ENCODE peak calls at places on chromosomes 5 and 9, in seven cellular contexts. One of them, this sample, is unnamed.

GRCh38 chr9:134698111-134698510 is 56.5 kb downstream of the COL5A1 start:
- DNase-seq in T-helper 1 cell: no peak
- DNase-seq in EL: no peak
- DNase-seq in colonic mucosa: no peak
- DNase-seq in gastrocnemius medialis: no peak
- DNase-seq in hypothalamus: no peak
- DNase-seq in NCI-H345: no peak
- DNase-seq in this sample: no peak

GRCh38 chr9:121929893-121930875 is 162.9 kb downstream of the TTLL11 start:
- DNase-seq in colonic mucosa: no peak
- DNase-seq in EL: peak
- DNase-seq in gastrocnemius medialis: no peak
- DNase-seq in NCI-H345: no peak
- DNase-seq in hypothalamus: no peak
- DNase-seq in T-helper 1 cell: no peak
- DNase-seq in this sample: no peak

GRCh38 chr5:143030349-143030748 is 260.2 kb downstream of the ARHGAP26 start:
- DNase-seq in EL: no peak
- DNase-seq in gastrocnemius medialis: no peak
- DNase-seq in colonic mucosa: no peak
- DNase-seq in hypothalamus: no peak
- DNase-seq in NCI-H345: no peak
- DNase-seq in T-helper 1 cell: no peak
- DNase-seq in this sample: no peak

GRCh38 chr9:116806075-116806474 is 119.0 kb downstream of the TRIM32 start:
- DNase-seq in NCI-H345: no peak
- DNase-seq in gastrocnemius medialis: no peak
- DNase-seq in T-helper 1 cell: no peak
- DNase-seq in colonic mucosa: no peak
- DNase-seq in hypothalamus: no peak
- DNase-seq in EL: peak
- DNase-seq in this sample: no peak

GRCh38 chr5:175246242-175246891 is 197.6 kb downstream of the DRD1 start:
- DNase-seq in EL: peak
- DNase-seq in T-helper 1 cell: no peak
- DNase-seq in gastrocnemius medialis: no peak
- DNase-seq in NCI-H345: no peak
- DNase-seq in colonic mucosa: peak
- DNase-seq in hypothalamus: no peak
- DNase-seq in this sample: no peak

GRCh38 chr9:114307323-114308250 is 15.3 kb upstream of the ORM1 start:
- DNase-seq in colonic mucosa: peak
- DNase-seq in EL: no peak
- DNase-seq in hypothalamus: no peak
- DNase-seq in NCI-H345: no peak
- DNase-seq in gastrocnemius medialis: no peak
- DNase-seq in T-helper 1 cell: no peak
- DNase-seq in this sample: no peak

GRCh38 chr5:25119654-25120053 is 474.9 kb upstream of the CDH10 start:
- DNase-seq in hypothalamus: no peak
- DNase-seq in colonic mucosa: no peak
- DNase-seq in NCI-H345: no peak
- DNase-seq in T-helper 1 cell: no peak
- DNase-seq in gastrocnemius medialis: no peak
- DNase-seq in EL: no peak
- DNase-seq in this sample: no peak

GRCh38 chr5:124453221-124454032 is 293.0 kb downstream of the ZNF608 start:
- DNase-seq in hypothalamus: no peak
- DNase-seq in gastrocnemius medialis: no peak
- DNase-seq in T-helper 1 cell: no peak
- DNase-seq in NCI-H345: no peak
- DNase-seq in EL: peak
- DNase-seq in colonic mucosa: no peak
- DNase-seq in this sample: no peak

GRCh38 chr5:165809914-165810313 is 2304.5 kb downstream of the MAT2B start:
- DNase-seq in hypothalamus: no peak
- DNase-seq in colonic mucosa: no peak
- DNase-seq in EL: no peak
- DNase-seq in NCI-H345: no peak
- DNase-seq in T-helper 1 cell: no peak
- DNase-seq in gastrocnemius medialis: no peak
- DNase-seq in this sample: no peak

GRCh38 chr5:31880460-31880859 is 241.5 kb downstream of the PDZD2 start:
- DNase-seq in gastrocnemius medialis: no peak
- DNase-seq in hypothalamus: no peak
- DNase-seq in NCI-H345: no peak
- DNase-seq in EL: no peak
- DNase-seq in T-helper 1 cell: no peak
- DNase-seq in colonic mucosa: no peak
- DNase-seq in this sample: no peak

GRCh38 chr5:10377081-10377480 is 23.6 kb downstream of the MARCHF6 start:
- DNase-seq in EL: no peak
- DNase-seq in colonic mucosa: no peak
- DNase-seq in gastrocnemius medialis: no peak
- DNase-seq in NCI-H345: no peak
- DNase-seq in T-helper 1 cell: no peak
- DNase-seq in hypothalamus: no peak
- DNase-seq in this sample: no peak

GRCh38 chr9:87500491-87500890 is 2.8 kb downstream of the DAPK1 start:
- DNase-seq in T-helper 1 cell: no peak
- DNase-seq in NCI-H345: no peak
- DNase-seq in colonic mucosa: no peak
- DNase-seq in gastrocnemius medialis: no peak
- DNase-seq in EL: no peak
- DNase-seq in hypothalamus: no peak
- DNase-seq in this sample: no peak

GRCh38 chr5:149455889-149456409 is 76.9 kb upstream of the IL17B start:
- DNase-seq in NCI-H345: no peak
- DNase-seq in T-helper 1 cell: no peak
- DNase-seq in gastrocnemius medialis: peak
- DNase-seq in colonic mucosa: no peak
- DNase-seq in hypothalamus: no peak
- DNase-seq in EL: peak
- DNase-seq in this sample: no peak

GRCh38 chr9:98222885-98223640 is 30.6 kb upstream of the CORO2A start:
- DNase-seq in colonic mucosa: no peak
- DNase-seq in EL: peak
- DNase-seq in T-helper 1 cell: no peak
- DNase-seq in gastrocnemius medialis: no peak
- DNase-seq in hypothalamus: no peak
- DNase-seq in NCI-H345: no peak
- DNase-seq in this sample: no peak

GRCh38 chr5:75049581-75050274 is 2.6 kb downstream of the GCNT4 start:
- DNase-seq in NCI-H345: peak
- DNase-seq in colonic mucosa: peak
- DNase-seq in EL: peak
- DNase-seq in gastrocnemius medialis: no peak
- DNase-seq in T-helper 1 cell: peak
- DNase-seq in hypothalamus: no peak
- DNase-seq in this sample: no peak

GRCh38 chr9:125374443-125375309 is 113.0 kb downstream of the GAPVD1 start:
- DNase-seq in colonic mucosa: peak
- DNase-seq in gastrocnemius medialis: peak
- DNase-seq in NCI-H345: peak
- DNase-seq in T-helper 1 cell: peak
- DNase-seq in hypothalamus: no peak
- DNase-seq in EL: peak
- DNase-seq in this sample: no peak

GRCh38 chr9:136028760-136029470 is 66.2 kb downstream of the NACC2 start:
- DNase-seq in T-helper 1 cell: no peak
- DNase-seq in gastrocnemius medialis: no peak
- DNase-seq in colonic mucosa: no peak
- DNase-seq in hypothalamus: no peak
- DNase-seq in EL: no peak
- DNase-seq in NCI-H345: no peak
- DNase-seq in this sample: no peak

GRCh38 chr5:84016090-84016489 is 295.4 kb upstream of the HAPLN1 start:
- DNase-seq in T-helper 1 cell: no peak
- DNase-seq in EL: no peak
- DNase-seq in colonic mucosa: no peak
- DNase-seq in gastrocnemius medialis: no peak
- DNase-seq in hypothalamus: no peak
- DNase-seq in NCI-H345: no peak
- DNase-seq in this sample: no peak

GRCh38 chr5:107671742-107672211 is 1.0 kb upstream of the EFNA5 start:
- DNase-seq in hypothalamus: no peak
- DNase-seq in T-helper 1 cell: no peak
- DNase-seq in gastrocnemius medialis: no peak
- DNase-seq in NCI-H345: peak
- DNase-seq in colonic mucosa: no peak
- DNase-seq in EL: peak
- DNase-seq in this sample: no peak

GRCh38 chr5:172007153-172007794 is 836 bp upstream of the FBXW11 start:
- DNase-seq in colonic mucosa: peak
- DNase-seq in T-helper 1 cell: peak
- DNase-seq in NCI-H345: no peak
- DNase-seq in gastrocnemius medialis: no peak
- DNase-seq in EL: no peak
- DNase-seq in hypothalamus: no peak
- DNase-seq in this sample: no peak

GRCh38 chr9:108417726-108418125 is 438.1 kb downstream of the ACTL7B start:
- DNase-seq in colonic mucosa: no peak
- DNase-seq in NCI-H345: no peak
- DNase-seq in T-helper 1 cell: no peak
- DNase-seq in EL: no peak
- DNase-seq in hypothalamus: no peak
- DNase-seq in gastrocnemius medialis: no peak
- DNase-seq in this sample: no peak

GRCh38 chr9:77128125-77128789 is 49.1 kb upstream of the VPS13A start:
- DNase-seq in T-helper 1 cell: no peak
- DNase-seq in EL: no peak
- DNase-seq in gastrocnemius medialis: no peak
- DNase-seq in hypothalamus: no peak
- DNase-seq in colonic mucosa: no peak
- DNase-seq in NCI-H345: no peak
- DNase-seq in this sample: no peak

GRCh38 chr5:91311697-91312501 is 71.2 kb downstream of the ARRDC3 start:
- DNase-seq in EL: peak
- DNase-seq in gastrocnemius medialis: peak
- DNase-seq in NCI-H345: no peak
- DNase-seq in hypothalamus: no peak
- DNase-seq in T-helper 1 cell: peak
- DNase-seq in colonic mucosa: peak
- DNase-seq in this sample: peak

GRCh38 chr9:38026840-38027527 is 42.0 kb downstream of the SHB start:
- DNase-seq in gastrocnemius medialis: no peak
- DNase-seq in hypothalamus: no peak
- DNase-seq in EL: no peak
- DNase-seq in T-helper 1 cell: no peak
- DNase-seq in colonic mucosa: no peak
- DNase-seq in NCI-H345: peak
- DNase-seq in this sample: no peak

GRCh38 chr9:115628426-115628825 is 510.5 kb upstream of the TNC start:
- DNase-seq in colonic mucosa: no peak
- DNase-seq in NCI-H345: no peak
- DNase-seq in hypothalamus: no peak
- DNase-seq in T-helper 1 cell: no peak
- DNase-seq in EL: no peak
- DNase-seq in gastrocnemius medialis: no peak
- DNase-seq in this sample: no peak

GRCh38 chr5:78429332-78429849 is 69.0 kb downstream of the SCAMP1 start:
- DNase-seq in hypothalamus: no peak
- DNase-seq in gastrocnemius medialis: no peak
- DNase-seq in colonic mucosa: no peak
- DNase-seq in EL: no peak
- DNase-seq in T-helper 1 cell: no peak
- DNase-seq in NCI-H345: no peak
- DNase-seq in this sample: no peak

GRCh38 chr9:33287087-33287490 is 3.2 kb upstream of the NFX1 start:
- DNase-seq in gastrocnemius medialis: no peak
- DNase-seq in EL: peak
- DNase-seq in T-helper 1 cell: peak
- DNase-seq in hypothalamus: no peak
- DNase-seq in colonic mucosa: peak
- DNase-seq in NCI-H345: peak
- DNase-seq in this sample: no peak

GRCh38 chr9:129864991-129865647 is 29.9 kb downstream of the USP20 start:
- DNase-seq in gastrocnemius medialis: no peak
- DNase-seq in NCI-H345: no peak
- DNase-seq in EL: no peak
- DNase-seq in hypothalamus: no peak
- DNase-seq in T-helper 1 cell: no peak
- DNase-seq in colonic mucosa: no peak
- DNase-seq in this sample: no peak

GRCh38 chr5:50547303-50547702 is 106.2 kb upstream of the EMB start:
- DNase-seq in colonic mucosa: no peak
- DNase-seq in EL: no peak
- DNase-seq in NCI-H345: no peak
- DNase-seq in gastrocnemius medialis: no peak
- DNase-seq in T-helper 1 cell: no peak
- DNase-seq in hypothalamus: no peak
- DNase-seq in this sample: no peak

This sample was measured in glomerular endothelial cell.